ENCODE peak calls at places on chromosome 16, in six cellular contexts. Q is fibroblast of lung, G is A673, L is A549, B is cardiac fibroblast, Z is thoracic aorta. O is an unnamed sample.

GRCh38 chr16:72743011-72743761 is 304.7 kb downstream of the ZFHX3 start:
- DNase-seq in B (no peak), Q (peak), G (no peak), L (no peak), Z (no peak), O (peak)

GRCh38 chr16:2091722-2092620 is 43.7 kb downstream of the PKD1 start:
- DNase-seq in L (no peak), Q (no peak), G (no peak), Z (no peak), B (no peak), O (no peak)

GRCh38 chr16:27769561-27770222 is 219.7 kb downstream of the KATNIP start:
- DNase-seq in L (no peak), B (peak), Z (no peak), G (no peak), Q (peak), O (peak)

GRCh38 chr16:81444448-81445121 is at the start of gene CMIP:
- DNase-seq in Z (no peak), L (peak), B (peak), Q (peak), G (peak), O (peak)

GRCh38 chr16:88731699-88732098 is 25.4 kb downstream of the CTU2 start:
- DNase-seq in L (no peak), Q (no peak), B (no peak), Z (no peak), G (no peak), O (no peak)

GRCh38 chr16:4746215-4746614 is 11.9 kb downstream of the DNAAF8 start:
- DNase-seq in L (no peak), G (no peak), B (no peak), Q (no peak), Z (no peak), O (no peak)

GRCh38 chr16:19071811-19072777 is 4.7 kb downstream of the COQ7 start:
- DNase-seq in Z (no peak), B (peak), Q (peak), L (peak), G (peak), O (peak)

GRCh38 chr16:89952551-89952950 is 4.0 kb downstream of the DEF8 start:
- DNase-seq in G (no peak), L (no peak), Z (no peak), B (no peak), Q (no peak), O (no peak)

GRCh38 chr16:11536104-11536866 is 50.4 kb downstream of the LITAF start:
- DNase-seq in Q (no peak), L (no peak), Z (no peak), B (no peak), G (no peak), O (no peak)

GRCh38 chr16:2365895-2366294 is 25.4 kb upstream of the ABCA3 start:
- DNase-seq in Z (no peak), Q (peak), L (no peak), B (peak), G (no peak), O (peak)

GRCh38 chr16:2842340-2843000 is 12.4 kb downstream of the ZG16B start:
- DNase-seq in Q (peak), Z (no peak), L (peak), G (peak), B (peak), O (no peak)

GRCh38 chr16:69599731-69600130 is 34.0 kb downstream of the NFAT5 start:
- DNase-seq in Z (no peak), Q (no peak), B (no peak), L (no peak), G (no peak), O (no peak)

GRCh38 chr16:64952177-64952576 is 169.7 kb downstream of the CDH11 start:
- DNase-seq in B (peak), Z (no peak), G (no peak), Q (peak), L (peak), O (peak)

GRCh38 chr16:48408688-48409087 is 23.5 kb upstream of the SIAH1 start:
- DNase-seq in B (peak), G (peak), Q (peak), L (peak), Z (no peak), O (peak)

DNA sequence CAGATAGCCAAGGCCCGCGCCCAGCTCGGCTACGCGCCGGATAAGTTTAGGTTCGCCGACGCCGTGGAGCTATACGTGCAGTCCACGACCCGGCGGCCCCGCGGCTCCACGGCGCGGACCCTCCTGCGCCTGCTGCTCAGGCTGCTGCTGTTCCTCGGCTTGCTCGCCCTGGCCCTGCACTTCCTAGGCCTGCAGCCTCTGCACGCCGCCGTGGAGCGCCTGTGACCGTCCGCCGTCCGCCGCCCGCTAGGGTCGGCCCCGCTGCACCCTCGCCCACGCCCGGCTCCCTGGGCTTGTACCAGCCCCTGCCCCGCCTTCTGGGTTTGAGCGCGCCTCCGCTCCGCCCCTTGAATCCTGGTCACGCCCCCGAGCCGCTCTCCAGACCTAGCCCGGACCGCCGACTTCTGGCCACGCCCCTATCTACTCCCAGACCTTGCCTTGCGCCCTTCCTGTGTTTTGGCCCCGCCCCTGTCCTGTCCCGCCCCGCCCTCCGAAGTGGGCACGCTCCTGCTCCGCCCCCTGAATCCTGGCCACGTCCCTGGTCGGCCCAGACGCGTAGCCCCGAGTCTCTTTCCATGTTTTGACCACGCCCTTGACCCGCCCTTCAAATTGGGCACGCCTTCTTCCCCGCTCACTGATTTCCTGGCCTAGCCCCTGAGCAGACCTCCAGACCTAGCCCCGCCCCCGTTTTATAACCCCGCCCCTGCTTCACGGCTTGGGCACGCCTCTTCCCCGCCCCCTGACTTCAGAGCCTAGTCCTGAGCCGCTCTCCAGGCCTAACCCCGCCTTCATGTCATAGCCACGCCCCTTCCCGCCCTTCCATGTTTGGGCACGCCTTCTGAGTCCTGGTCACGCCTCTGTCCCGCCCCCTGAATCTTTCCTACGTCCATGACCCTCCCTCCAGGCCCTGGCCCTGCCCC is 15.6 kb upstream of the EEF2K start:
- DNase-seq in Z (peak), B (peak), Q (peak), G (peak), L (peak), O (peak)
- TF ChIP-seq CTCF in Z (no peak), B (no peak), Q (no peak), G (no peak), L (no peak), O (no peak)

GRCh38 chr16:85077039-85077438 is 35.2 kb downstream of the CIBAR2 start:
- DNase-seq in Z (no peak), G (no peak), Q (no peak), L (no peak), B (no peak), O (no peak)
- TF ChIP-seq CTCF in Z (no peak), G (no peak), Q (no peak), L (no peak), B (no peak), O (no peak)

GRCh38 chr16:70638814-70639792 is 7.3 kb upstream of the IL34 start:
- DNase-seq in Q (peak), Z (no peak), B (peak), L (no peak), G (no peak), O (peak)
- TF ChIP-seq CTCF in Q (no peak), Z (no peak), B (no peak), L (no peak), G (peak), O (no peak)

GRCh38 chr16:29834079-29834478 is 13.8 kb downstream of the MVP start:
- DNase-seq in L (no peak), B (no peak), Q (no peak), G (no peak), Z (no peak), O (no peak)
- TF ChIP-seq CTCF in L (no peak), B (no peak), Q (no peak), G (no peak), Z (no peak), O (no peak)

GRCh38 chr16:84396537-84397008 is 28.2 kb downstream of the ATP2C2 start:
- DNase-seq in G (no peak), B (peak), Q (peak), Z (no peak), L (peak), O (no peak)

GRCh38 chr16:84391151-84391873 is 23.0 kb downstream of the ATP2C2 start:
- DNase-seq in Z (no peak), G (no peak), Q (peak), L (no peak), B (no peak), O (no peak)

GRCh38 chr16:84397090-84397489 is 28.8 kb downstream of the ATP2C2 start:
- DNase-seq in L (peak), Q (no peak), G (no peak), Z (no peak), B (no peak), O (no peak)
- TF ChIP-seq CTCF in L (peak), Q (no peak), G (peak), Z (no peak), B (peak), O (peak)